ENCODE peak calls at places on chromosome 16, in five cellular contexts. L is GM12865, M is nephron progenitor cell, A is left ventricle myocardium inferior, C is tibial nerve. G is an unnamed sample.

GRCh38 chr16:11955713-11956123 is 9.3 kb upstream of the TNFRSF17 start:
- DNase-seq in L (no peak), M (no peak), A (no peak), C (no peak), G (no peak)

GRCh38 chr16:78596996-78597422 is 497.6 kb downstream of the WWOX start:
- DNase-seq in L (no peak), M (no peak), A (no peak), C (no peak), G (no peak)

GRCh38 chr16:15576960-15577958 is 65.7 kb downstream of the MARF1 start:
- DNase-seq in L (no peak), M (no peak), A (no peak), C (no peak), G (no peak)

GRCh38 chr16:27363797-27364196 is 38.2 kb upstream of the IL21R start:
- DNase-seq in L (no peak), M (no peak), A (no peak), C (no peak), G (no peak)

GRCh38 chr16:75238132-75238852 is 13.1 kb downstream of the BCAR1 start:
- DNase-seq in L (no peak), M (no peak), A (peak), C (peak), G (no peak)

GRCh38 chr16:65044861-65045260 is 77.0 kb downstream of the CDH11 start:
- DNase-seq in L (no peak), M (no peak), A (no peak), C (no peak), G (no peak)

GRCh38 chr16:57260294-57260929 is 15.4 kb downstream of the ARL2BP start:
- DNase-seq in L (peak), M (no peak), A (no peak), C (no peak), G (peak)

GRCh38 chr16:81003610-81004460 is 2.9 kb downstream of the CMC2 start:
- DNase-seq in L (peak), M (no peak), A (no peak), C (no peak), G (no peak)

GRCh38 chr16:2147981-2148671 is at the start of gene RAB26:
- DNase-seq in L (peak), M (peak), A (peak), C (no peak), G (peak)

GRCh38 chr16:23508589-23509440 is 1.5 kb downstream of the GGA2 start:
- DNase-seq in L (peak), M (peak), A (no peak), C (no peak), G (no peak)

GRCh38 chr16:3992297-3993051 is 112.0 kb upstream of the CREBBP start:
- DNase-seq in L (no peak), M (peak), A (no peak), C (no peak), G (no peak)

GRCh38 chr16:17470002-17470870 is 524 bp downstream of the XYLT1 start:
- DNase-seq in L (no peak), M (peak), A (no peak), C (no peak), G (peak)

GRCh38 chr16:57329718-57330327 is 28.8 kb upstream of the CCL22 start:
- DNase-seq in L (no peak), M (no peak), A (no peak), C (no peak), G (no peak)

GRCh38 chr16:70648606-70649005 is 2.2 kb downstream of the IL34 start:
- DNase-seq in L (no peak), M (no peak), A (no peak), C (no peak), G (no peak)

GRCh38 chr16:70646260-70647241 is at the start of gene IL34:
- DNase-seq in L (no peak), M (peak), A (no peak), C (no peak), G (no peak)

GRCh38 chr16:70642633-70643032 is 3.7 kb upstream of the IL34 start:
- DNase-seq in L (no peak), M (no peak), A (no peak), C (no peak), G (no peak)

GRCh38 chr16:70647461-70648359 is 1.4 kb downstream of the IL34 start:
- DNase-seq in L (no peak), M (no peak), A (no peak), C (no peak), G (no peak)

DNA sequence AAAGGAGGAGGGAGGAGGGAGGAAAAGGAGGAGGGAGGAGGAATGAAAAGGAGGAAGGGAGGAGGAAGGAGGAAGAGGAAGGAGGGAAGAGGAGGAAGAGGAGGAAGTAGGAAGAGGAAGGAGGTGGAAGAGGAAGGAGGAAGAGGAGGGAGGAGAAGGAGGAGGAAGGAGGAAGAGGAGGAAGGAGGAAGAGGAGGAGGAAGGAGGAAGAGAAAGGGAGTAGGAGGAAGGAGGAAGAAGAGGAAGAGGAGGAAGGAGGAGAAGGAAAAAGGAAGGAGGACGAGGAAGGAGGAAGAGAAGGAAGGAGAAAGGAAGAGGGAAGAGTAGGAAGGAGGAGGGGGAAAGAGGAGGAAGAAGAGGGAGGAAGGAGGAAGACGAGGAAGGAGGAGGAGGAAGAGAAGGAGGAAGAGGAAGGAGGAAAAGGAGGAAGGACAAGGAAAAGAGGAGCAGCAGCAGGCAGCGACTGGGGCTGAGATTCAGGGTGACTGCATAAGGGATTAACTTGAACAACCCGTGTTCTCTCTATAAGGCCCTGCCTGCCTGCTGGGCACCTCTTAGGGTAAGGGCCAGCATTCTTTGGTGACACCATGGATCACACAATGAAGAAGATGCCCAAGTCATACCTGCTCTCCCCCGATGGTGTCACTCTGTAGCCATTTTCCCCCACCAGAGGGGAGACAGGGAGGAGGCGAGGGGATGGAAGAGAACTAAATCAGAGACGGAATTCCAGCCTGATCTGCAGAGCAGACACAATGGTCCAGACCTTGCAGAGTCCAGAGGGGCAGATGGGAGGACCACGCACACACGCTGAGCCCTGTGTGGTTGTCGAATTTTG is 1.4 kb upstream of the IL34 start:
- DNase-seq in L (no peak), M (no peak), A (no peak), C (no peak), G (no peak)
- TF ChIP-seq CTCF in L (no peak), M (no peak), A (no peak), C (no peak), G (no peak)

GRCh38 chr16:13378151-13378550 is 476.8 kb downstream of the SHISA9 start:
- DNase-seq in L (no peak), M (no peak), A (no peak), C (no peak), G (no peak)
- TF ChIP-seq CTCF in L (no peak), M (no peak), A (no peak), C (no peak), G (no peak)

GRCh38 chr16:84184775-84185174 is 2.1 kb downstream of the TAF1C start:
- DNase-seq in L (no peak), M (no peak), A (peak), C (no peak), G (no peak)

GRCh38 chr16:84182104-84182503 is 4.8 kb downstream of the TAF1C start:
- DNase-seq in L (no peak), M (no peak), A (no peak), C (no peak), G (no peak)

GRCh38 chr16:84182680-84183571 is 3.9 kb downstream of the TAF1C start:
- DNase-seq in L (no peak), M (no peak), A (no peak), C (no peak), G (no peak)

GRCh38 chr16:84183572-84183875 is 3.3 kb downstream of the TAF1C start:
- DNase-seq in L (no peak), M (no peak), A (no peak), C (no peak), G (no peak)

DNA sequence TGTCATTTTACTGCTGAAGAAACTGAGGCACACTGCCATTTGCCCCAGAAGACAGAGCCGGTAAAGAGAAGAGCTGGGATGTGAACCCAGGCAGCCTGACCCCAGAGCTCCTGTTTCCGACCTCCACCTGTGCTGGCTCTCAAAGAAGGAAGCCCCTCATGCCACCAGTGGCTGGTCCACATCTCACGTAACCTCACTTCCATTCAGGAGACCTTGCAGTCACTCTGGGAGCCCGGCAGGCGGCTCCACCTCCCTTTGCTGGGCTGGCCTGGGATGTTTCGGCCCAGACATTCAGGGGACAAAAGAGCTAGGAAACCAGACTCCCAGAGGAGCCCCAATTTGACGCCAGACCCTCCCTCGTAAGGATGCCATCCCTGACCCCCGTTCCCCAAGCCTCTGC is 2.9 kb downstream of the TAF1C start:
- DNase-seq in L (no peak), M (no peak), A (no peak), C (no peak), G (no peak)
- TF ChIP-seq CTCF in L (no peak), M (no peak), A (peak), C (no peak), G (no peak)

DNA sequence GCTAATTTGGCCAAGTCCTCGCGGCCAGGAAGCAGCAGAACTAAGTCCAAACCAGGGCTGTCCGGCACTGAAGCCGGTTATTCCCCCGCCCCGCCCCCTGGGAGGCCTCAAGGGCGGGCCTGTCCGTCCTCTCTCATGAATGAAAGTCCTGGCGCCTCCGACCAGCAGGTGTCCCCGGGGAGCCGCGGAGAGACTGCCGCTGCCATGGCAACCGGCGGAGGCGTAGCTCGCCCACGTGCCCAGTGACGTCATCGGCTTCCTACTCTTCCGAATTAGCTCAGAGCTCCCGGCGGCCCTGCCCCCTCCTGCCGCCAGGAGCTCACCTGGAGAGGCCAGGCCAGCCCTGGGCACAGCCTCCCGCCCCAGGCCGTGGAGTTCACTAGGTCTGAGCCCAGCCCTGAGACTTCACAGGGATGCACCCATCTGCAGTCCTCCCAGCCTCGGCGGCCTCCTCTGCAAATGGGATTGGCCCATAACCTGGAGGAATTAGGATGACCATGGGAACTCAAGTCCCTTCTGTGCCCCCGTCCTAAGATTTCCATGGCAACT is 1.3 kb downstream of the SPATA2L start:
- DNase-seq in L (peak), M (peak), A (peak), C (peak), G (peak)
- TF ChIP-seq CTCF in L (peak), M (peak), A (peak), C (peak), G (peak)

GRCh38 chr16:66275795-66276428 is 90.6 kb upstream of the CDH5 start:
- DNase-seq in L (peak), M (peak), A (no peak), C (peak), G (peak)

GRCh38 chr16:66273644-66274334 is 92.7 kb upstream of the CDH5 start:
- DNase-seq in L (no peak), M (no peak), A (no peak), C (peak), G (no peak)

GRCh38 chr16:66272461-66272860 is 94.0 kb upstream of the CDH5 start:
- DNase-seq in L (no peak), M (no peak), A (no peak), C (no peak), G (no peak)

GRCh38 chr16:66273036-66273435 is 93.5 kb upstream of the CDH5 start:
- DNase-seq in L (no peak), M (no peak), A (no peak), C (no peak), G (no peak)

DNA sequence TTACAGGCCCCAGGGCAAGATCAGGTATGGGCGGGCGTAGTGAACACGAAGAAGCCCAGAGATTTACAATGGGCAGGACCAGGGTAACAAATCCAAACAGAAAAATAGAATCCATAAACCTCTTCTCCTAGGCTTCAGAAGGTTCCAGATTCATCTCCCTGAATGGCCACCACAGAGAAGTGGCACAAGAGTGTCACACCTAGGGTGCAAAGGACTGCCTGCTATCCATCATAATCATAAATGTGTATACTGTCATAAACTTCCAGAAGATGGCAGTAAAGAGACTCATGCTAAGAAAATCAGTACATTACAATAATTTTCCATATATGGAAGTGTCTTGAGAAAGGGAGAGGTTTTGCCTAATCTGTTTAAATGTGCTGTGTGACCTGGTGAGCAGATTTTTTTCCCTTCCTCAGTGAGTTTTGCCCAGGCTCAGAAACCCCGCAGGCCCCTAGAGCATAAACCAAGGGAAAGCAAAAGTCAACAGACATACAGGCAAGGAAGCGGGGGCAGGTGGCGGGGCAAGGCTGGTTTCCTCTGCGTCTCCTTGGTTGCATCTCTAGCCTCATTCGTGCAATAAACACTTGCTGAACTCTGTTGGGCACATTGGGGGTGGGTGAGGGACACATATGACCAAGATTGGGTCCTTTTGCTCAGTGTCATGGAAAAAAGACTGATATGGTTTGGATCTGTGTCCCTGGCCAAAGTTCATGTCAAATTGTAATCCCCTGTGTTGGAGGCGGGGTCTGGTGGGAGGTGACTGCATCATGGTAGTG is 92.0 kb upstream of the CDH5 start:
- DNase-seq in L (peak), M (no peak), A (no peak), C (no peak), G (peak)
- TF ChIP-seq CTCF in L (peak), M (no peak), A (peak), C (no peak), G (peak)